ENCODE peak calls at places on chromosomes 2 and 18, in five cellular contexts. One of them, this sample, is unnamed.

GRCh38 chr2:39099820-39100728 is 20.8 kb downstream of the SOS1 start:
- DNase-seq in fibroblast of the aortic adventitia: peak
- DNase-seq in AG04449: no peak
- DNase-seq in CD4-positive, alpha-beta memory T cell: peak
- DNase-seq in astrocyte of the spinal cord: peak
- DNase-seq in this sample: no peak

GRCh38 chr2:96506016-96506906 is 1.1 kb upstream of the NEURL3 start:
- DNase-seq in fibroblast of the aortic adventitia: no peak
- DNase-seq in AG04449: no peak
- DNase-seq in CD4-positive, alpha-beta memory T cell: no peak
- DNase-seq in astrocyte of the spinal cord: no peak
- DNase-seq in this sample: no peak

GRCh38 chr18:48767090-48767670 is 183.6 kb downstream of the SMAD7 start:
- DNase-seq in fibroblast of the aortic adventitia: peak
- DNase-seq in AG04449: no peak
- DNase-seq in CD4-positive, alpha-beta memory T cell: peak
- DNase-seq in astrocyte of the spinal cord: peak
- DNase-seq in this sample: no peak

GRCh38 chr2:23491622-23492336 is 106.8 kb downstream of the KLHL29 start:
- DNase-seq in fibroblast of the aortic adventitia: no peak
- DNase-seq in AG04449: no peak
- DNase-seq in CD4-positive, alpha-beta memory T cell: no peak
- DNase-seq in astrocyte of the spinal cord: no peak
- DNase-seq in this sample: no peak

GRCh38 chr2:110773470-110773921 is 41.1 kb downstream of the ACOXL start:
- DNase-seq in fibroblast of the aortic adventitia: peak
- DNase-seq in AG04449: no peak
- DNase-seq in CD4-positive, alpha-beta memory T cell: no peak
- DNase-seq in astrocyte of the spinal cord: no peak
- DNase-seq in this sample: no peak

GRCh38 chr2:236826727-236827126 is 257.1 kb downstream of the ACKR3 start:
- DNase-seq in fibroblast of the aortic adventitia: no peak
- DNase-seq in AG04449: no peak
- DNase-seq in CD4-positive, alpha-beta memory T cell: no peak
- DNase-seq in astrocyte of the spinal cord: no peak
- DNase-seq in this sample: no peak

GRCh38 chr2:1730047-1730937 is 14.0 kb downstream of the PXDN start:
- DNase-seq in fibroblast of the aortic adventitia: peak
- DNase-seq in AG04449: peak
- DNase-seq in CD4-positive, alpha-beta memory T cell: no peak
- DNase-seq in astrocyte of the spinal cord: peak
- DNase-seq in this sample: no peak

GRCh38 chr2:126785862-126786261 is 112.8 kb upstream of the TEX51 start:
- DNase-seq in fibroblast of the aortic adventitia: no peak
- DNase-seq in AG04449: no peak
- DNase-seq in CD4-positive, alpha-beta memory T cell: no peak
- DNase-seq in astrocyte of the spinal cord: no peak
- DNase-seq in this sample: no peak

GRCh38 chr2:183950673-183951072 is 647.7 kb upstream of the ZNF804A start:
- DNase-seq in fibroblast of the aortic adventitia: no peak
- DNase-seq in AG04449: no peak
- DNase-seq in CD4-positive, alpha-beta memory T cell: no peak
- DNase-seq in astrocyte of the spinal cord: peak
- DNase-seq in this sample: no peak

GRCh38 chr2:232728785-232729184 is 31.7 kb downstream of the GIGYF2 start:
- DNase-seq in fibroblast of the aortic adventitia: no peak
- DNase-seq in AG04449: no peak
- DNase-seq in CD4-positive, alpha-beta memory T cell: no peak
- DNase-seq in astrocyte of the spinal cord: no peak
- DNase-seq in this sample: no peak

GRCh38 chr2:1854747-1855146 is 110.4 kb upstream of the PXDN start:
- DNase-seq in fibroblast of the aortic adventitia: peak
- DNase-seq in AG04449: no peak
- DNase-seq in CD4-positive, alpha-beta memory T cell: no peak
- DNase-seq in astrocyte of the spinal cord: peak
- DNase-seq in this sample: no peak

GRCh38 chr2:88959480-88960204 is 268.2 kb downstream of the RPIA start:
- DNase-seq in fibroblast of the aortic adventitia: peak
- DNase-seq in AG04449: no peak
- DNase-seq in CD4-positive, alpha-beta memory T cell: no peak
- DNase-seq in astrocyte of the spinal cord: no peak
- DNase-seq in this sample: no peak

GRCh38 chr2:145752091-145752806 is 1232.3 kb upstream of the ZEB2 start:
- DNase-seq in fibroblast of the aortic adventitia: peak
- DNase-seq in AG04449: peak
- DNase-seq in CD4-positive, alpha-beta memory T cell: no peak
- DNase-seq in astrocyte of the spinal cord: peak
- DNase-seq in this sample: no peak

GRCh38 chr2:179274749-179275148 is 10.1 kb upstream of the SESTD1 start:
- DNase-seq in fibroblast of the aortic adventitia: no peak
- DNase-seq in AG04449: no peak
- DNase-seq in CD4-positive, alpha-beta memory T cell: no peak
- DNase-seq in astrocyte of the spinal cord: no peak
- DNase-seq in this sample: peak

GRCh38 chr2:226995625-226996041 is 159.8 kb downstream of the RHBDD1 start:
- DNase-seq in fibroblast of the aortic adventitia: peak
- DNase-seq in AG04449: no peak
- DNase-seq in CD4-positive, alpha-beta memory T cell: no peak
- DNase-seq in astrocyte of the spinal cord: peak
- DNase-seq in this sample: no peak

GRCh38 chr2:204860249-204860648 is 315.0 kb downstream of the PARD3B start:
- DNase-seq in fibroblast of the aortic adventitia: peak
- DNase-seq in AG04449: no peak
- DNase-seq in CD4-positive, alpha-beta memory T cell: no peak
- DNase-seq in astrocyte of the spinal cord: no peak
- DNase-seq in this sample: no peak

GRCh38 chr2:201786471-201786870 is 5.7 kb upstream of the ALS2 start:
- DNase-seq in fibroblast of the aortic adventitia: no peak
- DNase-seq in AG04449: no peak
- DNase-seq in CD4-positive, alpha-beta memory T cell: no peak
- DNase-seq in astrocyte of the spinal cord: no peak
- DNase-seq in this sample: no peak

GRCh38 chr2:231683292-231683898 is 24.9 kb upstream of the PTMA start:
- DNase-seq in fibroblast of the aortic adventitia: no peak
- DNase-seq in AG04449: no peak
- DNase-seq in CD4-positive, alpha-beta memory T cell: no peak
- DNase-seq in astrocyte of the spinal cord: no peak
- DNase-seq in this sample: no peak

GRCh38 chr18:12516049-12516677 is 108.4 kb downstream of the PRELID3A start:
- DNase-seq in fibroblast of the aortic adventitia: peak
- DNase-seq in AG04449: no peak
- DNase-seq in CD4-positive, alpha-beta memory T cell: no peak
- DNase-seq in astrocyte of the spinal cord: no peak
- DNase-seq in this sample: no peak

GRCh38 chr2:147394179-147394790 is 450.5 kb upstream of the ACVR2A start:
- DNase-seq in fibroblast of the aortic adventitia: no peak
- DNase-seq in AG04449: no peak
- DNase-seq in CD4-positive, alpha-beta memory T cell: no peak
- DNase-seq in astrocyte of the spinal cord: no peak
- DNase-seq in this sample: no peak

GRCh38 chr2:177275671-177276070 is 11.1 kb upstream of the NFE2L2 start:
- DNase-seq in fibroblast of the aortic adventitia: peak
- DNase-seq in AG04449: no peak
- DNase-seq in CD4-positive, alpha-beta memory T cell: no peak
- DNase-seq in astrocyte of the spinal cord: peak
- DNase-seq in this sample: no peak

GRCh38 chr18:9101730-9102390 is 639 bp upstream of the NDUFV2 start:
- DNase-seq in fibroblast of the aortic adventitia: peak
- DNase-seq in AG04449: peak
- DNase-seq in CD4-positive, alpha-beta memory T cell: peak
- DNase-seq in astrocyte of the spinal cord: peak
- DNase-seq in this sample: peak

DNA sequence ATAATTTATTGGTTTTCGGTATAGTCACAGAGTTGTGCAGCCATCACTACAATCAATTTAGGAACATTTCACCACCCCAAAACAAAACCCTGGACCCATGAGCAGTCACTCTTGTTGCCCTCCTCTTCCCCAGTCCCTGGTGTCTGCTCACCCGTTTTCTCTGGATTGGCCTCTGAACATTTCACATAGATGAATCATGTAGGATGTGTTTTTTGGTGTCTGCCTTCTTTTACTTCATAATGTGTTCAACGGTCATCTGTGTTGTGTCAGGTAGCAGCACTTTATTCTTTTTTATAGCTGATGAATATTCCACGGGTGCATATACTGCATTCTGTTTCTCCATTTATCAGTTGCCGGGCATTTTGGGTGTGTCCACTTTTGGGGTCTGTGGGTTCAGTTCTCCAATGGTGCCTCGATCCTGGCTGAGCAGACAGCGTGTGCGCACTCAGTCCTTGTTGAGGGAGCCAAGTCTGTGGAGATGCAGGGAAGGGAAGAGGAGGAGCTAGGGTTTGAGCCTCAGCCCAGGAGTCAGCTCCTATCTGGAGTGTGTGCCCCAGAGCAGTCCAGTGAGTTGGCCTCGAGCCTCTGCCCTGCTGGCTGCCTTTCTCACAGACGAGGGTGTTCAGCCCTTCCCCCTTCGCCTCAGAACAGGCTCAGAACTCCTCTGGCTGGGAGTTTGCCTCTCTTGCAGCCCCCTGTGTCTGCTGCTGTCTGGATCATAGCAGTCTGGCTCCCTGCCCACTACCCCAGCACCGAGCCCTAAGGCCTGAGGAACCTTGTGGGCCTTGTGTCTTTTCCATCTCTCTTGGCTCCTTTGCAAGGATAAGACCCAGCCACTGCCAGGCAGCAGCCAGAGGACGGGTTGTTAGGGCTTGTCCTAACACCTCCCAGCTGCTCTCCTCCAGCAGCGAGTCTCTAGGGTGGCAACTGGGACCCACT is 18.0 kb downstream of the C2orf74 start:
- DNase-seq in fibroblast of the aortic adventitia: peak
- DNase-seq in AG04449: no peak
- DNase-seq in CD4-positive, alpha-beta memory T cell: no peak
- DNase-seq in astrocyte of the spinal cord: peak
- DNase-seq in this sample: no peak
- H3K4me3 ChIP-seq in fibroblast of the aortic adventitia: peak
- H3K4me3 ChIP-seq in AG04449: no peak
- H3K4me3 ChIP-seq in CD4-positive, alpha-beta memory T cell: no peak
- H3K4me3 ChIP-seq in astrocyte of the spinal cord: peak
- H3K4me3 ChIP-seq in this sample: peak

GRCh38 chr2:199470672-199471442 is 13.1 kb upstream of the SATB2 start:
- DNase-seq in fibroblast of the aortic adventitia: no peak
- DNase-seq in AG04449: no peak
- DNase-seq in CD4-positive, alpha-beta memory T cell: no peak
- DNase-seq in astrocyte of the spinal cord: no peak
- DNase-seq in this sample: no peak
- H3K4me3 ChIP-seq in fibroblast of the aortic adventitia: peak
- H3K4me3 ChIP-seq in AG04449: peak
- H3K4me3 ChIP-seq in CD4-positive, alpha-beta memory T cell: no peak
- H3K4me3 ChIP-seq in astrocyte of the spinal cord: peak
- H3K4me3 ChIP-seq in this sample: no peak

GRCh38 chr18:470661-471501 is 29.6 kb downstream of the COLEC12 start:
- DNase-seq in fibroblast of the aortic adventitia: peak
- DNase-seq in AG04449: no peak
- DNase-seq in CD4-positive, alpha-beta memory T cell: no peak
- DNase-seq in astrocyte of the spinal cord: peak
- DNase-seq in this sample: no peak
- H3K4me3 ChIP-seq in fibroblast of the aortic adventitia: no peak
- H3K4me3 ChIP-seq in AG04449: no peak
- H3K4me3 ChIP-seq in CD4-positive, alpha-beta memory T cell: no peak
- H3K4me3 ChIP-seq in astrocyte of the spinal cord: no peak
- H3K4me3 ChIP-seq in this sample: no peak

DNA sequence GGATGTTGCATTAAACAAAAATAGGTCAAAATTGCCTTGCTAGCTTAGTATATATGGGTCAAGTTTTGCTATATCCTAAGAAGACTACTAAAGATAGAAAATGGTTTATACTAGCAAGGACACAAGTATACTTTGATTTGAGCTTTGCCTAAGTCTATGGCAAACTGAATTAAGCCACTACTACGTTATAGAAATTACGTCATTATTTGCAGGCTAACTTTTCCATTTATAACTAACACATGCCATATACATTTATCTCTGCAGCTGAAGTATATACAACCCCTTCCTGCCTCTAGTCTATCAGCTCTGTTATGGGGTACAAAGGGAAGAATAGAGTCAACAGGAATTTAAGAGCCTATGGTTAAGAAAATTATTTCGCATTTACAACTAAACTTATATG is 16.2 kb downstream of the YWHAQ start:
- DNase-seq in fibroblast of the aortic adventitia: no peak
- DNase-seq in AG04449: no peak
- DNase-seq in CD4-positive, alpha-beta memory T cell: no peak
- DNase-seq in astrocyte of the spinal cord: no peak
- DNase-seq in this sample: no peak
- H3K4me3 ChIP-seq in fibroblast of the aortic adventitia: no peak
- H3K4me3 ChIP-seq in AG04449: no peak
- H3K4me3 ChIP-seq in CD4-positive, alpha-beta memory T cell: no peak
- H3K4me3 ChIP-seq in astrocyte of the spinal cord: no peak
- H3K4me3 ChIP-seq in this sample: no peak

GRCh38 chr2:157628532-157629415 is at the start of gene ACVR1C:
- DNase-seq in fibroblast of the aortic adventitia: peak
- DNase-seq in AG04449: no peak
- DNase-seq in CD4-positive, alpha-beta memory T cell: peak
- DNase-seq in astrocyte of the spinal cord: peak
- DNase-seq in this sample: no peak

GRCh38 chr2:157620956-157621355 is 7.7 kb downstream of the ACVR1C start:
- DNase-seq in fibroblast of the aortic adventitia: peak
- DNase-seq in AG04449: peak
- DNase-seq in CD4-positive, alpha-beta memory T cell: no peak
- DNase-seq in astrocyte of the spinal cord: peak
- DNase-seq in this sample: no peak

GRCh38 chr2:157627594-157628281 is 926 bp downstream of the ACVR1C start:
- DNase-seq in fibroblast of the aortic adventitia: peak
- DNase-seq in AG04449: no peak
- DNase-seq in CD4-positive, alpha-beta memory T cell: peak
- DNase-seq in astrocyte of the spinal cord: peak
- DNase-seq in this sample: no peak

GRCh38 chr2:157628282-157628531 is 457 bp downstream of the ACVR1C start:
- DNase-seq in fibroblast of the aortic adventitia: no peak
- DNase-seq in AG04449: no peak
- DNase-seq in CD4-positive, alpha-beta memory T cell: no peak
- DNase-seq in astrocyte of the spinal cord: no peak
- DNase-seq in this sample: no peak

GRCh38 chr2:157625311-157625710 is 3.4 kb downstream of the ACVR1C start:
- DNase-seq in fibroblast of the aortic adventitia: peak
- DNase-seq in AG04449: no peak
- DNase-seq in CD4-positive, alpha-beta memory T cell: peak
- DNase-seq in astrocyte of the spinal cord: no peak
- DNase-seq in this sample: peak
- H3K4me3 ChIP-seq in fibroblast of the aortic adventitia: no peak
- H3K4me3 ChIP-seq in AG04449: no peak
- H3K4me3 ChIP-seq in CD4-positive, alpha-beta memory T cell: no peak
- H3K4me3 ChIP-seq in astrocyte of the spinal cord: no peak
- H3K4me3 ChIP-seq in this sample: no peak

This sample was measured in DND-41.